ENCODE peak calls at places on chromosomes 5 and 9, in ten cellular contexts. K is keratinocyte; A is body of pancreas; O is upper lobe of right lung; N is aorta; B is psoas muscle; T is colonic mucosa; E is ovary; Y is CD8-positive, alpha-beta memory T cell; G is breast epithelium. I is an unnamed sample.

GRCh38 chr9:107750741-107751521 is 261.4 kb upstream of the KLF4 start:
- DNase-seq in T (peak; percentile 65), A (peak; percentile 70), E (peak; percentile 85), K (peak; percentile 53), Y (no peak), B (peak; percentile 87), N (peak; percentile 94), G (peak; percentile 77), O (peak; percentile 72), I (no peak)

GRCh38 chr5:68378204-68378830 is 162.8 kb downstream of the PIK3R1 start:
- DNase-seq in K (no peak), B (no peak), O (no peak), G (no peak), N (no peak), A (no peak), T (no peak), E (no peak), Y (no peak), I (no peak)

GRCh38 chr5:111280282-111280901 is 56.2 kb downstream of the CAMK4 start:
- DNase-seq in O (no peak), T (no peak), E (no peak), B (no peak), G (no peak), N (no peak), Y (no peak), K (no peak), A (no peak), I (no peak)

GRCh38 chr5:146344155-146345118 is 5.8 kb downstream of the POU4F3 start:
- DNase-seq in A (peak; percentile 13), B (no peak), G (no peak), Y (no peak), K (no peak), O (no peak), E (no peak), N (no peak), T (peak; percentile 18), I (no peak)

GRCh38 chr9:6566409-6567139 is 79.0 kb downstream of the GLDC start:
- DNase-seq in Y (no peak), N (peak; percentile 76), K (peak; percentile 95), T (no peak), G (no peak), B (no peak), O (no peak), A (no peak), E (no peak), I (no peak)

GRCh38 chr5:99169309-99169708 is 240.5 kb upstream of the CHD1 start:
- DNase-seq in N (no peak), E (no peak), B (no peak), A (no peak), O (no peak), K (no peak), Y (no peak), T (no peak), G (no peak), I (no peak)

GRCh38 chr9:107751522-107752235 is 262.1 kb upstream of the KLF4 start:
- DNase-seq in E (peak; percentile 32), G (no peak), B (peak; percentile 31), O (no peak), A (peak; percentile 29), Y (no peak), K (peak; percentile 50), T (peak; percentile 78), N (no peak), I (no peak)

GRCh38 chr5:78628260-78629024 is 20.1 kb downstream of the LHFPL2 start:
- DNase-seq in O (no peak), K (no peak), T (no peak), A (no peak), Y (no peak), N (no peak), B (no peak), E (no peak), G (no peak), I (no peak)

GRCh38 chr9:137240321-137240840 is 706 bp upstream of the TUBB4B start:
- DNase-seq in G (peak; percentile 79), Y (peak; percentile 80), A (peak; percentile 85), T (peak; percentile 81), O (peak; percentile 93), E (peak; percentile 83), K (no peak), N (peak; percentile 89), B (peak; percentile 80), I (peak; percentile 54)

GRCh38 chr5:142827934-142828576 is 57.9 kb downstream of the ARHGAP26 start:
- DNase-seq in B (no peak), N (no peak), E (no peak), T (no peak), Y (no peak), G (no peak), O (no peak), K (no peak), A (no peak), I (no peak)

GRCh38 chr5:177472460-177473441 is 683 bp downstream of the DBN1 start:
- DNase-seq in O (peak; percentile 68), Y (peak; percentile 65), K (no peak), N (no peak), T (no peak), G (no peak), A (peak; percentile 37), E (peak; percentile 70), B (peak; percentile 50), I (peak; percentile 52)

GRCh38 chr5:173882632-173883031 is 5.5 kb upstream of the CPEB4 start:
- DNase-seq in Y (no peak), A (no peak), E (no peak), G (no peak), O (no peak), K (peak; percentile 64), B (no peak), T (no peak), N (no peak), I (no peak)

GRCh38 chr5:125480901-125481300 is 734.5 kb upstream of the ZNF608 start:
- DNase-seq in G (no peak), B (no peak), O (no peak), Y (no peak), K (no peak), E (no peak), A (no peak), N (no peak), T (no peak), I (no peak)

GRCh38 chr9:130143974-130144373 is 28.2 kb upstream of the NCS1 start:
- DNase-seq in N (peak; percentile 69), T (no peak), Y (no peak), A (no peak), B (peak; percentile 44), G (no peak), O (no peak), K (no peak), E (peak; percentile 56), I (no peak)
- H3K4me3 ChIP-seq in N (no peak overlapping the region), T (no peak overlapping the region), Y (no peak overlapping the region), A (no peak overlapping the region), B (no peak overlapping the region), G (no peak overlapping the region), O (no peak overlapping the region), K (no peak overlapping the region), E (no peak overlapping the region), I (no peak overlapping the region)

GRCh38 chr9:122256206-122256605 is 8.4 kb downstream of the RBM18 start:
- DNase-seq in A (no peak), O (no peak), E (no peak), Y (no peak), G (no peak), K (no peak), B (no peak), T (no peak), N (no peak), I (no peak)

GRCh38 chr9:122251351-122251750 is 13.3 kb downstream of the RBM18 start:
- DNase-seq in O (no peak), E (no peak), A (no peak), G (no peak), Y (no peak), T (no peak), N (no peak), B (no peak), K (no peak), I (no peak)

GRCh38 chr9:122254761-122255160 is 9.9 kb downstream of the RBM18 start:
- DNase-seq in G (no peak), K (no peak), B (no peak), Y (no peak), T (no peak), A (no peak), N (no peak), E (no peak), O (no peak), I (no peak)

GRCh38 chr9:122248448-122248865 is 16.2 kb downstream of the RBM18 start:
- DNase-seq in Y (no peak), A (no peak), N (no peak), T (no peak), E (no peak), G (no peak), B (no peak), O (no peak), K (no peak), I (no peak)

GRCh38 chr9:122252796-122253195 is 11.8 kb downstream of the RBM18 start:
- DNase-seq in B (no peak), K (no peak), A (no peak), N (no peak), T (no peak), G (no peak), Y (no peak), O (no peak), E (no peak), I (no peak)
- H3K4me1 ChIP-seq in B (peaks cover 6% of the 10 kb centered on the region), K (no peaks in the 10 kb centered on the region), A (no peaks in the 10 kb centered on the region), N (no peaks in the 10 kb centered on the region), T (no peaks in the 10 kb centered on the region), G (no peaks in the 10 kb centered on the region), Y (no peaks in the 10 kb centered on the region), O (no peaks in the 10 kb centered on the region), E (peaks cover 1% of the 10 kb centered on the region), I (no peaks in the 10 kb centered on the region)

DNA sequence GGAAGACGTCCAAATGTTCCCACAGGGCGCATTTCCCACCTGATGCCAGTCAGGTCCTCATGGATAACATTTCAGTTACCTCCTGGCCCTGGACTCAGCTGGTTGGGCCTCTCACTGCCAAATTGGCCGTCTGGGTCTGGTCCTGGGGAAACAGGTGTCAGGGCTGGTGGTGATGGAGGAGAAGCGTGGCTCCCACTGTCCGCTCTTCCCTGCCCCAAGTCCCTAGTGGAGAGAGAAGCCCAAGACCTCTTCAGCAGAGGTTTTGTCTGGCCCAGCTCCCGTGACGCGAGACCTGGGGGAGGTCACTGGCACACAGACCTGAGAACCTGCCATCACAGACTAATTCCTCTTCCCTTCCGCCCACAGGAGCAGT is 27.8 kb upstream of the PRDM12 start:
- DNase-seq in O (peak; percentile 53), E (no peak), B (no peak), G (no peak), A (no peak), Y (no peak), T (no peak), K (no peak), N (no peak), I (no peak)
- H3K36me3 ChIP-seq in O (peaks cover 67% of the 10 kb centered on the region), E (no peaks in the 10 kb centered on the region), B (peaks cover 69% of the 10 kb centered on the region), G (peaks cover 5% of the 10 kb centered on the region), A (peaks cover 8% of the 10 kb centered on the region), Y (peaks cover 16% of the 10 kb centered on the region), T (peaks cover 6% of the 10 kb centered on the region), K (peaks cover 19% of the 10 kb centered on the region), N (peaks cover 2% of the 10 kb centered on the region), I (peaks cover 26% of the 10 kb centered on the region)

GRCh38 chr9:19376931-19377330 is 3.1 kb downstream of the RPS6 start:
- DNase-seq in Y (no peak), K (no peak), A (no peak), O (no peak), N (no peak), T (no peak), E (no peak), G (no peak), B (no peak), I (no peak)
- H3K4me3 ChIP-seq in Y (no peak overlapping the region), K (peak overlapping the region; percentile 98), A (no peak overlapping the region), O (no peak overlapping the region), N (no peak overlapping the region), T (no peak overlapping the region), E (no peak overlapping the region), G (no peak overlapping the region), B (no peak overlapping the region), I (no peak overlapping the region)

I was measured in CD8-positive, alpha-beta T cell.